ENCODE peak calls at places on chromosome 7, in eight cellular contexts. T is upper lobe of right lung; B is CD8-positive, alpha-beta memory T cell; U is stomach; N is cardiac fibroblast; Q is PC-9; X is thoracic aorta; C is aorta. O is an unnamed sample.

GRCh38 chr7:73354196-73354595 is 26.2 kb downstream of the FKBP6 start:
- DNase-seq in Q (no peak), B (no peak), N (no peak), U (no peak), X (no peak), C (no peak), T (no peak), O (no peak)

GRCh38 chr7:5689118-5689517 is 92.3 kb downstream of the RNF216 start:
- DNase-seq in B (no peak), N (peak), Q (no peak), X (no peak), U (no peak), C (no peak), T (no peak), O (no peak)

GRCh38 chr7:2524808-2525140 is 5.2 kb downstream of the LFNG start:
- DNase-seq in B (no peak), T (no peak), X (no peak), U (no peak), C (no peak), Q (no peak), N (no peak), O (no peak)

GRCh38 chr7:101537205-101537604 is 91.9 kb downstream of the MYL10 start:
- DNase-seq in C (peak), T (no peak), X (no peak), N (no peak), U (no peak), Q (peak), B (no peak), O (no peak)

GRCh38 chr7:135748770-135749169 is at the start of gene FAM180A:
- DNase-seq in B (no peak), C (peak), Q (no peak), N (peak), X (peak), T (no peak), U (no peak), O (no peak)

GRCh38 chr7:117555260-117555659 is 75.4 kb downstream of the CFTR start:
- DNase-seq in Q (no peak), B (no peak), N (no peak), T (no peak), X (no peak), C (no peak), U (no peak), O (no peak)

GRCh38 chr7:139915864-139916716 is 87.0 kb downstream of the TBXAS1 start:
- DNase-seq in Q (peak), X (peak), U (peak), T (no peak), C (peak), B (no peak), N (peak), O (peak)

GRCh38 chr7:25940086-25940906 is 211.7 kb upstream of the NFE2L3 start:
- DNase-seq in X (no peak), T (no peak), U (no peak), B (no peak), N (no peak), C (no peak), Q (no peak), O (no peak)

GRCh38 chr7:120843121-120843520 is 14.8 kb downstream of the TSPAN12 start:
- DNase-seq in B (no peak), Q (no peak), C (no peak), T (no peak), X (no peak), U (no peak), N (no peak), O (no peak)

GRCh38 chr7:29871787-29872398 is 65.6 kb downstream of the WIPF3 start:
- DNase-seq in U (no peak), T (no peak), B (no peak), X (no peak), C (no peak), N (peak), Q (no peak), O (peak)

GRCh38 chr7:6443372-6443941 is 4.3 kb downstream of the DAGLB start:
- DNase-seq in B (no peak), U (no peak), N (peak), C (no peak), Q (peak), X (no peak), T (no peak), O (peak)

GRCh38 chr7:157617401-157617800 is 280.6 kb downstream of the DNAJB6 start:
- DNase-seq in Q (no peak), U (no peak), N (no peak), B (no peak), X (no peak), C (peak), T (no peak), O (no peak)

GRCh38 chr7:112223310-112223709 is 16.8 kb downstream of the ZNF277 start:
- DNase-seq in N (no peak), C (no peak), X (no peak), T (no peak), U (no peak), Q (no peak), B (no peak), O (no peak)

GRCh38 chr7:11818281-11818680 is 13.7 kb downstream of the THSD7A start:
- DNase-seq in N (no peak), T (no peak), C (no peak), Q (no peak), B (no peak), U (no peak), X (no peak), O (no peak)

GRCh38 chr7:17706734-17707133 is 233.6 kb downstream of the SNX13 start:
- DNase-seq in C (no peak), X (no peak), T (no peak), N (peak), B (no peak), Q (peak), U (peak), O (peak)

GRCh38 chr7:87926581-87927461 is 7.2 kb upstream of the ADAM22 start:
- DNase-seq in X (no peak), N (peak), T (no peak), B (no peak), Q (peak), C (no peak), U (no peak), O (peak)

GRCh38 chr7:116786791-116787443 is 75.5 kb upstream of the CAPZA2 start:
- DNase-seq in Q (no peak), U (no peak), C (no peak), N (peak), B (no peak), T (no peak), X (no peak), O (no peak)

GRCh38 chr7:111840528-111840927 is 278.2 kb upstream of the IMMP2L start:
- DNase-seq in X (no peak), Q (no peak), N (no peak), B (no peak), U (no peak), C (no peak), T (no peak), O (no peak)

GRCh38 chr7:158471716-158472115 is 115.9 kb downstream of the PTPRN2 start:
- DNase-seq in C (no peak), X (no peak), B (no peak), N (no peak), U (no peak), Q (no peak), T (no peak), O (no peak)

GRCh38 chr7:48130658-48131108 is 40.6 kb upstream of the ABCA13 start:
- DNase-seq in N (no peak), Q (no peak), U (no peak), T (no peak), C (no peak), B (no peak), X (no peak), O (peak)

GRCh38 chr7:116618729-116619128 is 53.3 kb upstream of the MET start:
- DNase-seq in T (no peak), N (no peak), B (no peak), U (no peak), X (no peak), Q (no peak), C (no peak), O (no peak)

GRCh38 chr7:46071601-46072000 is 150.5 kb upstream of the IGFBP3 start:
- DNase-seq in X (no peak), B (no peak), Q (peak), U (no peak), C (no peak), T (no peak), N (no peak), O (no peak)

GRCh38 chr7:74307738-74308505 is 18.7 kb downstream of the CLIP2 start:
- DNase-seq in U (peak), Q (no peak), B (no peak), N (no peak), C (no peak), T (no peak), X (no peak), O (no peak)

GRCh38 chr7:130356760-130357611 is 12.4 kb downstream of the CPA5 start:
- DNase-seq in C (no peak), U (no peak), N (peak), Q (peak), B (no peak), X (no peak), T (no peak), O (peak)

GRCh38 chr7:55132890-55133551 is 114.2 kb downstream of the EGFR start:
- DNase-seq in Q (peak), T (no peak), B (no peak), N (peak), U (peak), C (peak), X (peak), O (peak)

GRCh38 chr7:3574386-3574785 is 273.3 kb downstream of the SDK1 start:
- DNase-seq in N (no peak), T (no peak), X (no peak), U (no peak), C (no peak), B (no peak), Q (no peak), O (no peak)

GRCh38 chr7:1567082-1567771 is 2.6 kb downstream of the PSMG3 start:
- DNase-seq in X (no peak), B (no peak), U (peak), N (no peak), T (no peak), C (no peak), Q (peak), O (peak)

GRCh38 chr7:43248961-43249807 is 136.7 kb downstream of the HECW1 start:
- DNase-seq in X (no peak), Q (peak), U (peak), T (peak), B (no peak), C (no peak), N (peak), O (no peak)

GRCh38 chr7:106947244-106947728 is 82.2 kb downstream of the PIK3CG start:
- DNase-seq in B (no peak), X (no peak), C (no peak), N (peak), U (peak), Q (peak), T (no peak), O (peak)

GRCh38 chr7:214410-215212 is 22.2 kb downstream of the FAM20C start:
- DNase-seq in Q (peak), T (no peak), N (no peak), U (peak), X (no peak), B (no peak), C (peak), O (no peak)

DNA sequence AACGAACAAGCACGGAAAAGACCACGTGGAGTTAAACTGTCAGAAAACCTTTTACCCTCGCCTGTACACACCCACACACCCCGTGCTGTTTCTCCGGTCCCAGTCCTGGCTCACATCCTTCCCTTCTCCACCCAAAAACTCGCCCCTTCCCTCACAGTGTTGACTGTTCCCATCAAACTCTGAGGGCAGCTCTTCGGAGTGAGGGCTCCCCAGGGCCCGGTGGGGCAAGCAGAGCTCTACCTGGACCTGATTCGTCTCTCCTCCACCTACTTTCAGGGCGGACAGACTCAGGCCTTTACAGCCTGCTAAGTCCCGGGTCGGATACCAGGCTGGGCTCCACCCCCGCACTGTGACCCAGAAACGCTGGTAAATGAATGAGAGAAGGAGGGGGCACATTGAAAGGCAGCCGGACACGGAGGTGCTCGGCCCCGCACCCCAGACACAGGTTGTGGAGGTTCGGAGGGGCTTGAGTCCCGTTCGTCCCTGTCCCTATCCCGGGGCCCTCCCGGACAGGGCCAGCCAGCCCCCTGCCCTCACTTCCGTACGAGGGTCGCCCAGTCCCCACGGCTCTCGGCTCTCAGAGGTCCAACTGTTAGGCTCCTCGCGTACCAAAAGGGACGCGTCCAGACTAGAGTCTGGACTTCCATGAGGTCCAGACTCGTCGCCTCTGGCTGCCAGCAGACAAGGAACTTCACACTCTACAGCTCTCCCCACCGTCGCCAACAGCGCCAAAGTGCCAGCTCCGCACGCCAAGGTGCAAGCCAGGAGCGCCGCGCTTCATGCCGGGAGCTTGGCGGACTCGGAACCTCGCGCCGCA is 31.7 kb upstream of the ASL start:
- DNase-seq in N (peak), U (peak), T (peak), C (peak), X (no peak), B (no peak), Q (peak), O (no peak)
- H3K4me3 ChIP-seq in N (peak), U (peak), T (peak), C (peak), X (peak), B (peak), Q (peak), O (peak)

GRCh38 chr7:151114151-151115090 is 28.1 kb downstream of the AGAP3 start:
- DNase-seq in N (no peak), C (no peak), T (peak), B (no peak), U (peak), X (no peak), Q (peak), O (no peak)
- H3K4me3 ChIP-seq in N (no peak), C (peak), T (peak), B (no peak), U (peak), X (no peak), Q (peak), O (peak)

DNA sequence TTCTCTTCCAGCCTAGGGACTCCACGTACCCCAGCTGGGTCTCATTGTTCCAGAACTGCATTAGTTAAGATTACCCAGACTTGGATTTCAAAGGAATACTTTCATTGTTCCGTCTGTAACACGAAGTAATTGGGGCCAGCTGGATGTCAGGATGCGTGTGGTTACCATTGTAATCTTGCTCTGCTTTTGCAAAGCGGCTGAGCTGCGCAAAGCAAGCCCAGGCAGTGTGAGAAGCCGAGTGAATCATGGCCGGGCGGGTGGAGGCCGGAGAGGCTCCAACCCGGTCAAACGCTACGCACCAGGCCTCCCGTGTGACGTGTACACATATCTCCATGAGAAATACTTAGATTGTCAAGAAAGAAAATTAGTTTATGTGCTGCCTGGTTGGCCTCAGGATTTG is 21.0 kb downstream of the LRRC17 start:
- DNase-seq in Q (no peak), B (no peak), T (peak), U (peak), N (peak), X (peak), C (peak), O (peak)
- H3K4me3 ChIP-seq in Q (no peak), B (no peak), T (no peak), U (peak), N (no peak), X (peak), C (no peak), O (no peak)

GRCh38 chr7:98213296-98213873 is 2.1 kb downstream of the BHLHA15 start:
- DNase-seq in N (no peak), T (peak), Q (no peak), U (no peak), C (peak), B (no peak), X (no peak), O (no peak)

GRCh38 chr7:98211221-98211675 is at the start of gene BHLHA15:
- DNase-seq in X (no peak), B (peak), U (peak), N (no peak), Q (peak), C (peak), T (peak), O (no peak)

GRCh38 chr7:98212532-98213041 is 1.3 kb downstream of the BHLHA15 start:
- DNase-seq in U (no peak), Q (no peak), T (peak), N (no peak), X (no peak), B (no peak), C (peak), O (no peak)

GRCh38 chr7:98210513-98211220 is 572 bp upstream of the BHLHA15 start:
- DNase-seq in N (peak), C (peak), U (no peak), Q (no peak), X (no peak), B (no peak), T (peak), O (no peak)

GRCh38 chr7:98211676-98212531 is 665 bp downstream of the BHLHA15 start:
- DNase-seq in U (no peak), B (no peak), Q (no peak), C (peak), X (no peak), N (no peak), T (peak), O (no peak)
- H3K4me3 ChIP-seq in U (peak), B (no peak), Q (no peak), C (no peak), X (peak), N (no peak), T (peak), O (no peak)

DNA sequence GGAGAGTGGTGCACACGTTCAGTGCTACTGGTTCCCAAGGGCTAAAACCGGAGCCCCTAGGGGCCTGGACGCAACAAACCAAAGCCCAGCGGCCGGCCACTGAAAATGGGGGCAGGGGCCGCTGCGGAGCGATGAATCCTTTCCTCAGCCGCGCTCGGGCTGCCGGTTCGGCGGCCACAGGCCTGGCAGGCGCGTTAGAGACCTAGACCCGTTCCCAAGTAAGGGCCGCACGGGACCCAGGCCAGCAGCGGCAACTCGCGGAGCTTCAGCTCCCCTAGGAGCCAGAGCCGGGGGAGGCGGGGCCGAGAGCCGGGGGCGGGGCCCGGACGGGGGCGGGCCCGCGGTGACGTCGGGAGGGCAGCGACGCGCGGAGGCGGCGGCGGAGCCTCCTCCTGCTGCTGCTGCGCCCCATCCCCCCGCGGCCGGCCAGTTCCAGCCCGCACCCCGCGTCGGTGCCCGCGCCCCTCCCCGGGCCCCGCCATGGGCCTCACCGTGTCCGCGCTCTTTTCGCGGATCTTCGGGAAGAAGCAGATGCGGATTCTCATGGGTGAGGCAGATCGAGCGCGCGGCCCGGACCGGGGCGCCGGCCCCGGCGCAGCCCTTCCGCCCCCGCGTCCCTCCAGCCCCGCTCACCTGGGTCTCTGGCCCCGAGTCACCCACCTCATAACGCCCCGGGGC is at the start of gene ARF5:
- DNase-seq in C (peak), X (peak), U (peak), N (peak), B (peak), Q (peak), T (peak), O (peak)
- H3K4me3 ChIP-seq in C (peak), X (peak), U (peak), N (peak), B (peak), Q (peak), T (peak), O (peak)

DNA sequence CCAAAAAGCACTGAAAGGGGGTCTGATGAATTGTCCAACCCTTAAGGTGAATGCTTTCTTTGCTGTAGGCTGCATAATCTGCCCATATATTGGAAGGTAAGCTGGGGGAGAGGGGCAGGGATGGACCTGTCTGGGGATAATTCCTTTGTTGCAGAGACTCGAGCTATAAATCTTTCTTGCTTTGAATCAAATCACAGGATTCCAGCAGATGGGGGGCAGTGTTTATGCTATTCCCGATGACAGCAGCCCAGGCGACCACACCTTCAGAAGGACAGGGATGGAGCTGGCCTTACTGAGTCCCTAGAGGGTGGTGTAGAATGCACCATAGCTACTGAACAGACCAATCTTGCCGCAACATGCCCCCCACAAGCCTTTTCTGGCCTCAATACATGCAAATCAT is 2.5 kb downstream of the PODXL start:
- DNase-seq in B (no peak), X (no peak), N (no peak), Q (no peak), C (no peak), T (no peak), U (no peak), O (no peak)
- H3K4me3 ChIP-seq in B (no peak), X (no peak), N (no peak), Q (peak), C (no peak), T (peak), U (no peak), O (no peak)

DNA sequence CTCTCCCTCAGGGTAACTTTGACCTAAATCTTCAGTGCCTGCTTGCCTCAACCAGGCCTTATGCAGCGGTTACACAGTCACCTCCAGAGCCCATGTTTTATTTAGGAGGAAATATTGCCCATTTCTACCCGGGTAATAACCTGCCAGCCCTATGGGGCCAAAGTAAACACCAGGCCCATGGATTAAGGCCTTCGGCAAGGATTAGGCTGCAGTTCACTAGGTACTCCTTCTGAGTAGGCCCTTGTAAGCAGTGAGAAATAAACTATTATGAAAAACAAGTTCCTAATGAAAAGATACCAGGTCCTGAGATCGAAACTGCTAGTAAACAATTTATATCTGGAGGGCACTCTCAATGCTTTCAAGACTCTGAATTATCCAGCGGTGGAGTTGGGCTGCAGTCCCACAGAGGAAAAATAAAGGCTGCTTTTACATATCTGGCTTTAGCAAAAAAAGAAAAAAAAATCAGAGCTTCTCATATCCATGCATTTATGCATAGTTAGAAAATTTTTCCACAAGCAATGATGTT is 3.7 kb upstream of the HOXA10 start:
- DNase-seq in X (no peak), T (peak), N (no peak), Q (no peak), B (no peak), U (no peak), C (no peak), O (no peak)
- H3K4me3 ChIP-seq in X (no peak), T (no peak), N (no peak), Q (no peak), B (no peak), U (no peak), C (no peak), O (peak)